ENCODE peak calls at places on chromosomes 16 and 17, in five cellular contexts. One of them, this sample, is unnamed.

GRCh38 chr17:10127819-10128375 is 70.5 kb downstream of the GAS7 start:
- DNase-seq in heart left ventricle: peak
- DNase-seq in NCI-H2107: no peak
- DNase-seq in HFF-Myc: peak
- DNase-seq in NCI-H146: no peak
- DNase-seq in this sample: peak

GRCh38 chr16:29678691-29679267 is at the start of gene QPRT:
- DNase-seq in NCI-H2107: no peak
- DNase-seq in HFF-Myc: peak
- DNase-seq in heart left ventricle: peak
- DNase-seq in NCI-H146: peak
- DNase-seq in this sample: no peak

GRCh38 chr16:20868890-20869289 is 31.3 kb downstream of the DCUN1D3 start:
- DNase-seq in heart left ventricle: peak
- DNase-seq in HFF-Myc: peak
- DNase-seq in NCI-H2107: no peak
- DNase-seq in NCI-H146: no peak
- DNase-seq in this sample: peak

GRCh38 chr17:58277107-58277506 is 3.6 kb downstream of the MPO start:
- DNase-seq in NCI-H2107: no peak
- DNase-seq in NCI-H146: peak
- DNase-seq in HFF-Myc: no peak
- DNase-seq in heart left ventricle: no peak
- DNase-seq in this sample: no peak

GRCh38 chr16:86180780-86181179 is 281.8 kb downstream of the IRF8 start:
- DNase-seq in NCI-H2107: no peak
- DNase-seq in heart left ventricle: no peak
- DNase-seq in HFF-Myc: no peak
- DNase-seq in NCI-H146: no peak
- DNase-seq in this sample: no peak

GRCh38 chr16:86574646-86575045 is 3.7 kb upstream of the FOXL1 start:
- DNase-seq in HFF-Myc: no peak
- DNase-seq in heart left ventricle: no peak
- DNase-seq in NCI-H146: no peak
- DNase-seq in NCI-H2107: no peak
- DNase-seq in this sample: no peak

GRCh38 chr17:78785011-78785662 is 3.1 kb upstream of the CYTH1 start:
- DNase-seq in NCI-H146: no peak
- DNase-seq in NCI-H2107: no peak
- DNase-seq in heart left ventricle: peak
- DNase-seq in HFF-Myc: no peak
- DNase-seq in this sample: no peak

GRCh38 chr16:70777496-70777895 is 23.5 kb downstream of the VAC14 start:
- DNase-seq in HFF-Myc: no peak
- DNase-seq in NCI-H2107: no peak
- DNase-seq in NCI-H146: no peak
- DNase-seq in heart left ventricle: no peak
- DNase-seq in this sample: no peak

GRCh38 chr16:77993111-77993571 is 29.2 kb upstream of the CLEC3A start:
- DNase-seq in heart left ventricle: no peak
- DNase-seq in NCI-H146: no peak
- DNase-seq in HFF-Myc: peak
- DNase-seq in NCI-H2107: no peak
- DNase-seq in this sample: no peak

GRCh38 chr17:57548421-57549385 is 196.4 kb downstream of the CCDC182 start:
- DNase-seq in NCI-H146: no peak
- DNase-seq in heart left ventricle: no peak
- DNase-seq in HFF-Myc: no peak
- DNase-seq in NCI-H2107: no peak
- DNase-seq in this sample: peak

GRCh38 chr16:68085259-68086071 is at the start of gene NFATC3:
- DNase-seq in heart left ventricle: peak
- DNase-seq in NCI-H146: peak
- DNase-seq in NCI-H2107: peak
- DNase-seq in HFF-Myc: no peak
- DNase-seq in this sample: peak

GRCh38 chr16:24841291-24841690 is 4.5 kb upstream of the SLC5A11 start:
- DNase-seq in heart left ventricle: no peak
- DNase-seq in NCI-H2107: no peak
- DNase-seq in HFF-Myc: no peak
- DNase-seq in NCI-H146: no peak
- DNase-seq in this sample: no peak

GRCh38 chr16:17301593-17302135 is 169.1 kb downstream of the XYLT1 start:
- DNase-seq in NCI-H2107: no peak
- DNase-seq in NCI-H146: no peak
- DNase-seq in heart left ventricle: no peak
- DNase-seq in HFF-Myc: no peak
- DNase-seq in this sample: no peak

GRCh38 chr17:6786618-6787017 is 10.6 kb downstream of the FBXO39 start:
- DNase-seq in heart left ventricle: no peak
- DNase-seq in NCI-H2107: no peak
- DNase-seq in HFF-Myc: peak
- DNase-seq in NCI-H146: no peak
- DNase-seq in this sample: no peak

GRCh38 chr16:71562552-71562951 is 14.3 kb downstream of the TAT start:
- DNase-seq in heart left ventricle: no peak
- DNase-seq in NCI-H2107: no peak
- DNase-seq in HFF-Myc: no peak
- DNase-seq in NCI-H146: no peak
- DNase-seq in this sample: no peak

GRCh38 chr16:72878301-72879269 is 169.3 kb downstream of the ZFHX3 start:
- DNase-seq in NCI-H146: no peak
- DNase-seq in NCI-H2107: no peak
- DNase-seq in heart left ventricle: no peak
- DNase-seq in HFF-Myc: no peak
- DNase-seq in this sample: no peak

GRCh38 chr17:37067555-37068111 is 118.9 kb downstream of the AATF start:
- DNase-seq in HFF-Myc: peak
- DNase-seq in NCI-H2107: no peak
- DNase-seq in heart left ventricle: peak
- DNase-seq in NCI-H146: no peak
- DNase-seq in this sample: peak

GRCh38 chr16:87298857-87299465 is 18.2 kb downstream of the C16orf95 start:
- DNase-seq in NCI-H146: no peak
- DNase-seq in HFF-Myc: no peak
- DNase-seq in heart left ventricle: no peak
- DNase-seq in NCI-H2107: no peak
- DNase-seq in this sample: no peak

GRCh38 chr17:41009301-41009760 is 403 bp upstream of the KRTAP3-1 start:
- DNase-seq in HFF-Myc: no peak
- DNase-seq in heart left ventricle: no peak
- DNase-seq in NCI-H2107: no peak
- DNase-seq in NCI-H146: peak
- DNase-seq in this sample: no peak

GRCh38 chr17:7589204-7589868 is 558 bp downstream of the SOX15 start:
- DNase-seq in NCI-H2107: no peak
- DNase-seq in heart left ventricle: peak
- DNase-seq in NCI-H146: no peak
- DNase-seq in HFF-Myc: no peak
- DNase-seq in this sample: peak

GRCh38 chr17:34285304-34285792 is at the start of gene CCL11:
- DNase-seq in NCI-H146: no peak
- DNase-seq in heart left ventricle: no peak
- DNase-seq in HFF-Myc: no peak
- DNase-seq in NCI-H2107: no peak
- DNase-seq in this sample: no peak

GRCh38 chr17:10805911-10806310 is 2.0 kb upstream of the TMEM238L start:
- DNase-seq in NCI-H146: no peak
- DNase-seq in heart left ventricle: no peak
- DNase-seq in HFF-Myc: no peak
- DNase-seq in NCI-H2107: no peak
- DNase-seq in this sample: no peak

GRCh38 chr16:30649725-30650368 is 913 bp upstream of the PRR14 start:
- DNase-seq in heart left ventricle: no peak
- DNase-seq in HFF-Myc: no peak
- DNase-seq in NCI-H2107: no peak
- DNase-seq in NCI-H146: no peak
- DNase-seq in this sample: peak

GRCh38 chr16:87322360-87322759 is 5.2 kb upstream of the C16orf95 start:
- DNase-seq in NCI-H2107: no peak
- DNase-seq in heart left ventricle: no peak
- DNase-seq in HFF-Myc: no peak
- DNase-seq in NCI-H146: no peak
- DNase-seq in this sample: no peak

GRCh38 chr17:3512512-3513171 is 36.8 kb downstream of the ASPA start:
- DNase-seq in NCI-H146: no peak
- DNase-seq in NCI-H2107: no peak
- DNase-seq in heart left ventricle: peak
- DNase-seq in HFF-Myc: no peak
- DNase-seq in this sample: peak

GRCh38 chr17:72445055-72445991 is 324.5 kb downstream of the SOX9 start:
- DNase-seq in NCI-H146: no peak
- DNase-seq in HFF-Myc: no peak
- DNase-seq in NCI-H2107: no peak
- DNase-seq in heart left ventricle: no peak
- DNase-seq in this sample: no peak

GRCh38 chr16:88680554-88681083 is 5.7 kb downstream of the SNAI3 start:
- DNase-seq in HFF-Myc: no peak
- DNase-seq in NCI-H2107: no peak
- DNase-seq in NCI-H146: no peak
- DNase-seq in heart left ventricle: no peak
- DNase-seq in this sample: no peak

GRCh38 chr17:49873466-49873865 is 25.6 kb upstream of the TAC4 start:
- DNase-seq in heart left ventricle: no peak
- DNase-seq in HFF-Myc: no peak
- DNase-seq in NCI-H146: no peak
- DNase-seq in NCI-H2107: peak
- DNase-seq in this sample: no peak

GRCh38 chr17:49388692-49389513 is 25.8 kb downstream of the PHB1 start:
- DNase-seq in HFF-Myc: no peak
- DNase-seq in NCI-H2107: no peak
- DNase-seq in heart left ventricle: no peak
- DNase-seq in NCI-H146: no peak
- DNase-seq in this sample: no peak

GRCh38 chr16:1413684-1414531 is 596 bp downstream of the UNKL start:
- DNase-seq in HFF-Myc: no peak
- DNase-seq in NCI-H146: peak
- DNase-seq in NCI-H2107: peak
- DNase-seq in heart left ventricle: no peak
- DNase-seq in this sample: peak

GRCh38 chr17:33484559-33484958 is 191.5 kb upstream of the ASIC2 start:
- DNase-seq in NCI-H146: no peak
- DNase-seq in NCI-H2107: no peak
- DNase-seq in HFF-Myc: no peak
- DNase-seq in heart left ventricle: no peak
- DNase-seq in this sample: no peak

GRCh38 chr17:41417576-41418015 is 6.8 kb downstream of the KRT37 start:
- DNase-seq in HFF-Myc: no peak
- DNase-seq in NCI-H2107: no peak
- DNase-seq in NCI-H146: peak
- DNase-seq in heart left ventricle: no peak
- DNase-seq in this sample: no peak

This sample was measured in left cardiac atrium.